ENCODE peak calls at places on chromosomes 16 and 17, in seven cellular contexts. C, R, V, J, A, U and I are unnamed samples. For H3K27me3, the result is how much of the 10 kb centered on the place peaks cover.

GRCh38 chr17:57215317-57215716 is 41.0 kb upstream of the MSI2 start:
- DNase-seq in U (no peak), A (no peak), J (no peak), R (no peak), V (no peak), C (no peak), I (no peak)

GRCh38 chr17:28963841-28964240 is 12.5 kb upstream of the PHF12 start:
- DNase-seq in A (no peak), U (no peak), V (peak), J (no peak), R (no peak), C (no peak), I (no peak)

GRCh38 chr17:58352843-58353719 is 1.1 kb upstream of the SUPT4H1 start:
- DNase-seq in C (no peak), R (peak), V (peak), J (no peak), A (peak), U (peak), I (no peak)

GRCh38 chr16:62213763-62214162 is 177.5 kb upstream of the CDH8 start:
- DNase-seq in C (no peak), R (no peak), J (no peak), V (no peak), U (no peak), A (no peak), I (no peak)

GRCh38 chr17:81277421-81277820 is 17.7 kb downstream of the SLC38A10 start:
- DNase-seq in J (no peak), U (peak), V (no peak), A (peak), C (no peak), R (peak), I (no peak)

GRCh38 chr17:72360386-72360940 is 239.6 kb downstream of the SOX9 start:
- DNase-seq in J (no peak), C (no peak), U (no peak), R (no peak), V (no peak), A (no peak), I (no peak)

GRCh38 chr17:60139438-60140285 is 10.1 kb upstream of the CA4 start:
- DNase-seq in U (peak), R (peak), V (peak), C (peak), J (peak), A (peak), I (no peak)

GRCh38 chr17:50264263-50265113 is 9.8 kb upstream of the TMEM92 start:
- DNase-seq in V (peak), U (peak), R (peak), J (no peak), A (no peak), C (no peak), I (peak)

GRCh38 chr17:8857919-8858318 is 9.6 kb downstream of the PIK3R6 start:
- DNase-seq in C (no peak), V (peak), U (no peak), A (no peak), R (peak), J (no peak), I (no peak)

GRCh38 chr16:22189473-22190168 is 16.5 kb upstream of the EEF2K start:
- DNase-seq in U (peak), R (peak), A (peak), C (peak), V (peak), J (peak), I (peak)

GRCh38 chr17:17120294-17120693 is 78.0 kb downstream of the MPRIP start:
- DNase-seq in A (no peak), R (no peak), U (no peak), J (no peak), V (no peak), C (no peak), I (no peak)

GRCh38 chr16:85332175-85332574 is 219.9 kb upstream of the CIBAR2 start:
- DNase-seq in C (no peak), A (no peak), U (no peak), V (no peak), J (no peak), R (no peak), I (no peak)
- H3K27me3 ChIP-seq in C (under half), A (under half), U (under half), V (under half), J (under half), R (under half), I (under half)

GRCh38 chr16:578232-578869 is 8.6 kb downstream of the PIGQ start:
- DNase-seq in R (no peak), U (no peak), J (no peak), A (no peak), C (no peak), V (no peak), I (no peak)

GRCh38 chr16:577796-578195 is 8.0 kb downstream of the PIGQ start:
- DNase-seq in A (no peak), C (no peak), J (no peak), R (no peak), U (no peak), V (no peak), I (no peak)

GRCh38 chr16:580946-581498 is 8.8 kb upstream of the RAB40C start:
- DNase-seq in U (no peak), R (no peak), C (no peak), V (no peak), A (no peak), J (no peak), I (no peak)

GRCh38 chr16:580141-580945 is 9.5 kb upstream of the RAB40C start:
- DNase-seq in R (no peak), U (no peak), J (no peak), A (no peak), C (no peak), V (no peak), I (no peak)

DNA sequence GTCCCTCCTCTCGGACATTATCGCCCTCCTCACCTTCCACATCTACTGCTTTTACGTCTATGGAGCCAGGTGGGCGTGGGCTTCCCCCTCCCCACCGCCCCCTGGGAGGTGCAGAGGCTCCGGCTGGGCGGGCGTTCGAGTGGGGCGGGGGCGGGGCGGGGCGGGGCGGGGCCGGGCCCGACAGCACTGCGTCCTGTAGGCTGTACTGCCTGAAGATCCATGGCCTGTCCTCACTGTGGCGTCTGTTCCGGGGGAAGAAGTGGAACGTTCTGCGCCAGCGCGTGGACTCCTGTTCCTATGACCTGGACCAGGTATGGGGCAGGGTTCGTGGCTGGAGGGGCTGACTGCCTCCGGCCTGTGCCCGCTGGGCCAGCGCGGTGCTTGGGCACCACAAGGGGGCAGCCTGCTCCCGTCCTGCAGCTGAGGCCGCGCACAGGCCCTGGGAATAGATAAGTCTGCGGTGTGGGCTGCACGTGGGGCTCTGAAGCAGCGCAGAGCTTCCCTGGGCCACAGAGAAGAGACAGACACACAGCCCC is 9.2 kb downstream of the PIGQ start:
- DNase-seq in V (peak), A (peak), C (no peak), R (peak), J (peak), U (peak), I (no peak)
- H3K4me3 ChIP-seq in V (no peak), A (no peak), C (no peak), R (no peak), J (peak), U (no peak), I (no peak)

DNA sequence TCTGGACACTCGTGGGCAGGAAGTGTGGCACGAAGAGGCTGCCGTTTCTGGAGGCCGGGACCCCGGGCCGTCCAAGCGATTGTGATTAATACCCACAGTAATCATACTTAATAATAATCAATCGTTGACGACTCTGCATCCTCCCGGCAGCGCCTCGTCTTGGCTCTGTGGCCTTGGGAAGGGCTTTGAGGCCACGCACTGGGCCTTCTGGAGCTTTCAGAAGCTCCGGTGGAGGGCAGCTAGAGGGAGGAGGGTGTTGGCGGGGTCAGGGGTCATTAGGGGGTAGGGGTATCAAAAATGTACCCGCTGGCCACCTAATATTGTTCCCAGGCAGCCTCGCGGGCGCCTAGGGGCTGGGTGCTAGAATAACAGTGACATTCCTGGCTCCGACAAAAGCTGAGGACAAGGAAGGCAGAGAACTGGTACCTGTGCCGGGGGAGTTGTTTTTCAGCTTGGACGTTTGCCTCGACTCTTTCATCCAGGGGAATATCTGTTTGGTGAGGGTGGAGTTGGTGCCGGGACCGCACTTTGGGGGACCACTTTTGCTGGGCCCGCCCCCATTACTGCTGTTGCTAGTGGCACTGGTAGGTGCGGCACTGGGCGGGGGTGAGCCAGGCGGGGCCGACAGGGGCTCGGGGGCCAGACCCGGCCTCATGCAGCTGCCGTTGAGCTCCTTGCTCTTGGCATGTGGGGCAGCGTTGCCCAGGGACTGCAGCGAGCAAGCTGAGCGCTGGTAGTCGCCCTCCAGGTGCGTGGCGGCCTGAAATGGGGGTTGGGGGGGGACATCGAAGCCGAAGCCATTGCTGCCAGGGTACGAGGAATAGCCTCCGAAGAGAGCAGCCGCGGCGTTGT is 6.9 kb upstream of the HOXB2 start:
- DNase-seq in J (no peak), U (no peak), V (peak), C (no peak), A (no peak), R (peak), I (no peak)
- H3K27me3 ChIP-seq in J (under half), U (under half), V (under half), C (under half), A (under half), R (under half), I (under half)

GRCh38 chr17:38559880-38560230 is 45.9 kb downstream of the SRCIN1 start:
- DNase-seq in C (no peak), A (no peak), U (no peak), J (no peak), V (no peak), R (no peak), I (no peak)
- H3K4me3 ChIP-seq in C (no peak), A (peak), U (no peak), J (peak), V (no peak), R (no peak), I (peak)

GRCh38 chr17:62780273-62780672 is 27.8 kb downstream of the MARCHF10 start:
- DNase-seq in U (no peak), R (no peak), V (no peak), A (peak), C (no peak), J (no peak), I (peak)
- H3K27me3 ChIP-seq in U (under half), R (under half), V (under half), A (under half), C (under half), J (under half), I (under half)

GRCh38 chr16:24544640-24545039 is 5.3 kb downstream of the RBBP6 start:
- DNase-seq in C (no peak), R (peak), V (no peak), A (no peak), U (no peak), J (no peak), I (no peak)
- H3K4me3 ChIP-seq in C (no peak), R (no peak), V (no peak), A (no peak), U (no peak), J (no peak), I (no peak)

GRCh38 chr16:67156146-67156844 is 3.4 kb downstream of the TRADD start:
- DNase-seq in U (peak), A (no peak), C (no peak), R (no peak), J (no peak), V (no peak), I (no peak)
- H3K27me3 ChIP-seq in U (under half), A (under half), C (under half), R (under half), J (under half), V (under half), I (under half)

GRCh38 chr16:89200850-89201466 is 621 bp upstream of the SLC22A31 start:
- DNase-seq in J (no peak), V (no peak), C (no peak), A (no peak), U (peak), R (no peak), I (no peak)

GRCh38 chr16:89199241-89200123 is 855 bp downstream of the SLC22A31 start:
- DNase-seq in U (no peak), V (peak), A (no peak), J (no peak), R (no peak), C (no peak), I (peak)

GRCh38 chr16:89200124-89200849 is at the start of gene SLC22A31:
- DNase-seq in J (no peak), A (peak), V (peak), C (no peak), R (no peak), U (no peak), I (no peak)

GRCh38 chr16:89201467-89202377 is 1.4 kb upstream of the SLC22A31 start:
- DNase-seq in C (no peak), R (peak), J (peak), U (peak), A (peak), V (peak), I (peak)

DNA sequence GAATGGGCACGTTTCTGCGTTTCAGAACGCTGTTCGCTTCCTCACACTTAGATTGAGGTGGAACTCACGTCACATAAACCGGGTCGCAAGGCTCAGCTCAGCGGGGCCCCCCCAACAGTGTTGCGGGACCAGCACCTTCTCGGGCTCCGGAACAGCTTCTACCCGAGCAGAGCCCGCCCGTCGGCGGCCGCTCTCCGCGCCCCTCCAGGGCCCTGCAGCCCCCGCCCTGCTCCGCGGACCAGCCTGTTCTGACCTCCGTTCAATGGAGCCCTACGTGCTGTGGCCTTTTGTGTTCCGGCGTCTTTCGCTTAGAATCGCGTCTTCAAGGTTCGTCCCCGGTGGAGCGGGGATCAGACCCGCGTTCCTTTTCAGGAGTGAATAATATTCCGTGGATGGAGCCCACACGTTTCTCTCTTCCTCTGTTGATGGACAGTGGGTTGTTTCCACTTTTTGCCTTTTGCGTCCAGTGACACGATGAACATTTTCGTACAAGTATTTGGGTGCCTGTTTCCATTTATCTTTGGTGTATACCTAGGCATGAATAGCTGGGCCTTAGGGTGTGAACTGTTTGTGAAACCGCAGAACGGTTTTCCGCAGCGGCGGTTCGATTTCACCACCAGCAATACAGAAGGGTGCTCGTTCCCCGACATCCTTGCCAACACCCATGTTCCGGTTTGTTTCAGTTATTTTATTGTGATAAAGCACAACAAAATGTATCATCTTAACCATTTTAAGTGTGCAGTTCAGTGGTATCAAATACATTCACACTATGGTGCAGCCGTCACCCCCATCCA is 2.3 kb upstream of the SLC22A31 start:
- DNase-seq in U (no peak), J (no peak), C (no peak), V (no peak), A (no peak), R (no peak), I (no peak)
- H3K4me3 ChIP-seq in U (peak), J (peak), C (no peak), V (no peak), A (peak), R (no peak), I (peak)

GRCh38 chr17:46821482-46822387 is 3.2 kb upstream of the WNT3 start:
- DNase-seq in A (no peak), R (no peak), U (no peak), J (no peak), C (no peak), V (no peak), I (no peak)
- H3K27me3 ChIP-seq in A (under half), R (half or more), U (under half), J (under half), C (under half), V (under half), I (half or more)

GRCh38 chr16:89300976-89301360 is 83.5 kb downstream of the ZNF778 start:
- DNase-seq in U (no peak), J (no peak), R (no peak), V (no peak), A (no peak), C (no peak), I (no peak)

GRCh38 chr16:89297870-89298545 is 80.5 kb downstream of the ZNF778 start:
- DNase-seq in J (no peak), C (no peak), U (no peak), R (no peak), V (no peak), A (no peak), I (no peak)

GRCh38 chr16:89298826-89299225 is 81.3 kb downstream of the ZNF778 start:
- DNase-seq in A (no peak), U (no peak), R (no peak), V (no peak), C (no peak), J (no peak), I (no peak)

GRCh38 chr16:89297156-89297869 is 79.8 kb downstream of the ZNF778 start:
- DNase-seq in A (no peak), R (no peak), J (no peak), V (no peak), U (peak), C (no peak), I (no peak)

GRCh38 chr16:89300311-89300975 is 82.9 kb downstream of the ZNF778 start:
- DNase-seq in C (peak), A (peak), J (no peak), V (no peak), U (no peak), R (peak), I (no peak)
- H3K4me3 ChIP-seq in C (no peak), A (no peak), J (no peak), V (no peak), U (no peak), R (no peak), I (no peak)